ENCODE peak calls at places on chromosomes 6 and 20, in four cellular contexts. One of them, this sample, is unnamed.

GRCh38 chr6:43853066-43853650 is 83.1 kb downstream of the VEGFA start:
- DNase-seq in iris pigment epithelial cell: no peak
- DNase-seq in germinal center: no peak
- DNase-seq in fibroblast of pulmonary artery: no peak
- DNase-seq in this sample: no peak

GRCh38 chr6:150900049-150900448 is 34.5 kb downstream of the MTHFD1L start:
- DNase-seq in germinal center: no peak
- DNase-seq in fibroblast of pulmonary artery: no peak
- DNase-seq in iris pigment epithelial cell: no peak
- DNase-seq in this sample: no peak

GRCh38 chr6:154773610-154774089 is 40.4 kb downstream of the SCAF8 start:
- DNase-seq in iris pigment epithelial cell: no peak
- DNase-seq in fibroblast of pulmonary artery: no peak
- DNase-seq in germinal center: peak
- DNase-seq in this sample: no peak

GRCh38 chr6:18496462-18496861 is 109.3 kb downstream of the RNF144B start:
- DNase-seq in fibroblast of pulmonary artery: peak
- DNase-seq in iris pigment epithelial cell: peak
- DNase-seq in germinal center: no peak
- DNase-seq in this sample: no peak

GRCh38 chr6:11009353-11009752 is 34.8 kb downstream of the ELOVL2 start:
- DNase-seq in iris pigment epithelial cell: no peak
- DNase-seq in germinal center: no peak
- DNase-seq in fibroblast of pulmonary artery: peak
- DNase-seq in this sample: peak

GRCh38 chr6:32177182-32177787 is 920 bp upstream of the RNF5 start:
- DNase-seq in fibroblast of pulmonary artery: no peak
- DNase-seq in germinal center: no peak
- DNase-seq in iris pigment epithelial cell: peak
- DNase-seq in this sample: no peak

GRCh38 chr6:21601932-21602390 is 8.4 kb downstream of the SOX4 start:
- DNase-seq in germinal center: no peak
- DNase-seq in iris pigment epithelial cell: no peak
- DNase-seq in fibroblast of pulmonary artery: no peak
- DNase-seq in this sample: no peak

GRCh38 chr6:64680446-64680845 is 1026.6 kb downstream of the EYS start:
- DNase-seq in fibroblast of pulmonary artery: peak
- DNase-seq in germinal center: no peak
- DNase-seq in iris pigment epithelial cell: peak
- DNase-seq in this sample: peak

GRCh38 chr20:33370296-33370695 is 31.0 kb downstream of the CDK5RAP1 start:
- DNase-seq in iris pigment epithelial cell: peak
- DNase-seq in germinal center: no peak
- DNase-seq in fibroblast of pulmonary artery: no peak
- DNase-seq in this sample: no peak

GRCh38 chr6:137811121-137811911 is 55.7 kb upstream of the TNFAIP3 start:
- DNase-seq in germinal center: peak
- DNase-seq in iris pigment epithelial cell: peak
- DNase-seq in fibroblast of pulmonary artery: peak
- DNase-seq in this sample: peak

GRCh38 chr6:62819640-62820039 is 391.6 kb upstream of the FKBP1C start:
- DNase-seq in germinal center: no peak
- DNase-seq in iris pigment epithelial cell: no peak
- DNase-seq in fibroblast of pulmonary artery: no peak
- DNase-seq in this sample: no peak

GRCh38 chr6:165574770-165575549 is 88.1 kb downstream of the PDE10A start:
- DNase-seq in iris pigment epithelial cell: peak
- DNase-seq in fibroblast of pulmonary artery: peak
- DNase-seq in germinal center: no peak
- DNase-seq in this sample: no peak